ENCODE peak calls at places on chromosomes 7 and 10, in six cellular contexts. T, F, J, U, C and P are unnamed samples.

GRCh38 chr10:24351883-24352778 is 143.2 kb downstream of the KIAA1217 start:
- DNase-seq in F (no peak), J (no peak), T (no peak), U (no peak), C (peak; percentile 8), P (no peak)

GRCh38 chr7:114478384-114478783 is 63.8 kb downstream of the FOXP2 start:
- DNase-seq in T (no peak), U (no peak), C (no peak), F (no peak), J (no peak), P (no peak)

GRCh38 chr10:130983749-130984148 is 327.8 kb downstream of the TCERG1L start:
- DNase-seq in T (no peak), J (no peak), F (no peak), U (no peak), C (no peak), P (no peak)

GRCh38 chr7:121385800-121386179 is 10.3 kb downstream of the FAM3C start:
- DNase-seq in J (no peak), U (no peak), F (no peak), T (peak; percentile 47), C (no peak), P (no peak)

GRCh38 chr10:15884447-15884846 is 24.1 kb upstream of the MINDY3 start:
- DNase-seq in J (no peak), F (no peak), C (no peak), U (no peak), T (no peak), P (no peak)

GRCh38 chr10:87865201-87866025 is 2.0 kb downstream of the PTEN start:
- DNase-seq in U (no peak), F (no peak), C (no peak), T (no peak), J (no peak), P (no peak)

GRCh38 chr10:31771345-31771831 is 157.2 kb downstream of the ARHGAP12 start:
- DNase-seq in T (no peak), J (no peak), U (no peak), F (no peak), C (no peak), P (no peak)

GRCh38 chr10:71523756-71524155 is 127.0 kb downstream of the CDH23 start:
- DNase-seq in U (no peak), J (no peak), F (no peak), C (no peak), T (no peak), P (no peak)

GRCh38 chr7:157674027-157674714 is 337.4 kb downstream of the DNAJB6 start:
- DNase-seq in C (peak; percentile 5), F (no peak), T (no peak), U (no peak), J (no peak), P (no peak)

GRCh38 chr7:71290382-71290781 is 158.4 kb downstream of the GALNT17 start:
- DNase-seq in F (no peak), C (no peak), J (peak; percentile 52), U (no peak), T (no peak), P (no peak)

GRCh38 chr10:3774814-3775670 is 10.0 kb downstream of the KLF6 start:
- DNase-seq in U (no peak), F (no peak), J (no peak), T (no peak), C (peak; percentile 29), P (no peak)

GRCh38 chr10:97060441-97061084 is 125.2 kb downstream of the SLIT1 start:
- DNase-seq in F (no peak), J (no peak), C (no peak), T (no peak), U (no peak), P (no peak)

GRCh38 chr10:58404001-58404400 is 18.8 kb downstream of the TFAM start:
- DNase-seq in J (no peak), U (no peak), C (no peak), T (no peak), F (no peak), P (no peak)

GRCh38 chr10:35324196-35324595 is 12.1 kb upstream of the CCNY start:
- DNase-seq in U (no peak), F (no peak), J (no peak), C (no peak), T (no peak), P (no peak)

GRCh38 chr7:80139179-80139578 is 4.5 kb downstream of the GNAI1 start:
- DNase-seq in T (no peak), J (no peak), C (no peak), F (no peak), U (no peak), P (no peak)

GRCh38 chr7:12458520-12459131 is 55.0 kb upstream of the VWDE start:
- DNase-seq in C (peak; percentile 9), J (no peak), T (peak; percentile 22), U (no peak), F (no peak), P (no peak)

GRCh38 chr7:20330176-20330796 is 414 bp upstream of the ITGB8 start:
- DNase-seq in T (peak; percentile 81), U (no peak), J (peak; percentile 81), C (peak; percentile 66), F (no peak), P (peak; percentile 87)

DNA sequence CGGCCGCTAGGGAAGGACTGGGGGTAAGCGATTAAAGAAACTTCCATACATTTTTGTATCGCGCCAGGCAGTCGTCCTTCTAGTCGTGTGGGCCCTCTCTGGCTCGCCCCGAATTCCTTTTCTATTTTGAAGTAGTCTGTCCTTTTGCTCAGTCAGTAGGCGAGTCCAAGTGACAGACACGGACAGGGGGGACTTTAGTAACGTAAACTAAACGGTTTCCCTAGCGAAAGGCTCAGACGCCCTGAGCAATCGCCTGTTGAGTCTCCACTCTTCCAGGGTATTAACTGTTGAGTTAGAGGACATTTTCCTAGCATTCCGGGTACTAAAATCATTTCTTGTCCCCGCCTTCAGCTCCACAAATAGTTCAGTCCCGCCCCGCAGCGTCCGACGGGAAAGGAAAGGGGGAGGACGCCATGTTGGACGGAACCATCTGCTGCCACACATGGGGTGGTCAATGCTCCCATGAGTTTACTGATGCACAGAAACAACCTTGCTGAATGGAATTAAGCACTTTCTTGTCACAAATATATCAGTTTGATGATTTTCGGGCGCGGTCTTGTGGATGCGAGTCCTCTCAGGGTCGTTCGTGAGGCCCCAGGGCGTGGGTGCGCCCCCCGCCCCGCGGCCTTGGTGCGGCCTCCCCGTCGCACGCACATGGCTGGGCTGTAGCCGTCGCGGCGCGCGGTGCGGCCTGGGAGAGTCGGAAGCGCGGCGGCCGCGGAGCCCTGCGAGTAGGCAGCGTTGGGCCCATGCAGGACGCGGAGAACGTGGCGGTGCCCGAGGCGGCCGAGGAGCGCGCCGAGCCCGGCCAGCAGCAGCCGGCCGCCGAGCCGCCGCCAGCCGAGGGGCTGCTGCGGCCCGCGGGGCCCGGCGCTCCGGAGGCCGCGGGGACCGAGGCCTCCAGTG is at the start of gene EIF3B:
- DNase-seq in U (peak; percentile 94), T (peak; percentile 97), J (peak; percentile 87), F (peak; percentile 89), C (peak; percentile 87), P (peak; percentile 83)
- TF ChIP-seq CTCF in U (no peak), T (no peak), J (no peak), F (no peak), C (no peak), P (no peak)

GRCh38 chr10:128087884-128088695 is 38.1 kb downstream of the MKI67 start:
- DNase-seq in U (no peak), J (no peak), F (no peak), T (no peak), C (peak; percentile 65), P (no peak)
- TF ChIP-seq CTCF in U (no peak), J (no peak), F (no peak), T (peak; percentile 3), C (peak; percentile 60), P (peak; percentile 35)

GRCh38 chr10:13994932-13995331 is 335.8 kb downstream of the FRMD4A start:
- DNase-seq in C (no peak), F (no peak), T (no peak), U (no peak), J (no peak), P (no peak)
- TF ChIP-seq CTCF in C (no peak), F (no peak), T (peak; percentile 19), U (no peak), J (no peak), P (no peak)

GRCh38 chr10:46325021-46325420 is 38.2 kb downstream of the ANTXRL start:
- DNase-seq in F (no peak), T (no peak), J (no peak), U (no peak), C (no peak), P (no peak)
- TF ChIP-seq CTCF in F (peak; percentile 48), T (peak; percentile 30), J (peak; percentile 65), U (no peak), C (peak; percentile 27), P (no peak)

GRCh38 chr7:139828880-139829653 is at the start of gene TBXAS1:
- DNase-seq in C (peak; percentile 27), F (no peak), J (no peak), U (no peak), T (peak; percentile 27), P (no peak)

GRCh38 chr7:139829654-139830130 is 628 bp downstream of the TBXAS1 start:
- DNase-seq in C (no peak), F (no peak), U (no peak), T (peak; percentile 23), J (no peak), P (no peak)

GRCh38 chr7:139828446-139828845 is 618 bp upstream of the TBXAS1 start:
- DNase-seq in U (no peak), T (no peak), F (no peak), J (no peak), C (no peak), P (no peak)

GRCh38 chr7:139825666-139826290 is 3.3 kb upstream of the TBXAS1 start:
- DNase-seq in T (no peak), U (no peak), J (no peak), C (no peak), F (no peak), P (no peak)

DNA sequence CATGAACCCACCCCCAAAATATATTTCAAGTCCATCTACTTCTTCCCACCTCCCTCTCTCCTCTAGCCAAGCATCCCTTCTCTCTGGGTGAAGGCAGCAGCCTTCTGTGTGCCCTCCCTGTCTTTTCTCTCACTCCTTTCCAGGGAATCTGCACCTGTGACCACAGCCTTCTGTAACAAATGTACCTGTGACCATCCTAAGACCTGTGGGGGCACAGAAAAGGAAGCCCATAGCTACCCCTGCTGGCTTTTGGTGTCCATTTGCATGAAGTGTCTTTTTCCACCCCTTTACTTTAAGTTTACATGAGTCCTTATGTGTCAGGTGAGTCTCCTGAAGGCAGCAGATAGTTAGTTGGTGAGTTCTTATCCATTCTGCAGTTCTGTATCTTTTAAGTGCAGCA is 2.0 kb upstream of the TBXAS1 start:
- DNase-seq in J (no peak), C (peak; percentile 23), U (no peak), T (no peak), F (no peak), P (no peak)
- TF ChIP-seq CTCF in J (no peak), C (peak; percentile 24), U (no peak), T (peak; percentile 37), F (no peak), P (no peak)

GRCh38 chr10:60733189-60733815 is 45.0 kb upstream of the CDK1 start:
- DNase-seq in F (peak; percentile 38), U (peak; percentile 64), J (no peak), T (peak; percentile 55), C (peak; percentile 66), P (peak; percentile 39)
- TF ChIP-seq CTCF in F (peak; percentile 57), U (peak; percentile 52), J (peak; percentile 41), T (peak; percentile 31), C (peak; percentile 55), P (peak; percentile 53)